ENCODE peak calls at places on chromosomes 6 and 20, in six cellular contexts. J is NCI-H748 treated with DMSO at 0.1 percent for 48 hours; F is naive thymus-derived CD8-positive, alpha-beta T cell; Z is naive thymus-derived CD4-positive, alpha-beta T cell; Q is T-helper 9 cell; H is activated CD8-positive, alpha-beta T cell treated with anti-CD3 and anti-CD28 coated beads, Interleukin-2, amount 10 ng/mL, durations not matched to agents 7 days and 5 days. I is an unnamed sample.

GRCh38 chr6:159595173-159595572 is 97.9 kb downstream of the SOD2 start:
- DNase-seq in J (no peak), F (no peak), Z (no peak), Q (no peak), H (no peak), I (no peak)

GRCh38 chr20:58102252-58102651 is 126.2 kb downstream of the ANKRD60 start:
- DNase-seq in J (no peak), F (no peak), Z (no peak), Q (no peak), H (no peak), I (no peak)

GRCh38 chr6:135274561-135275293 is 93.6 kb downstream of the MYB start:
- DNase-seq in J (no peak), F (no peak), Z (no peak), Q (no peak), H (no peak), I (no peak)

GRCh38 chr6:160781298-160781697 is 79.3 kb downstream of the PLG start:
- DNase-seq in J (no peak), F (no peak), Z (no peak), Q (no peak), H (no peak), I (no peak)

GRCh38 chr6:10719386-10720228 is 3.3 kb upstream of the TMEM14C start:
- DNase-seq in J (peak), F (peak), Z (no peak), Q (no peak), H (peak), I (peak)

GRCh38 chr6:7047966-7048365 is 59.8 kb upstream of the RREB1 start:
- DNase-seq in J (no peak), F (no peak), Z (no peak), Q (no peak), H (no peak), I (peak)

GRCh38 chr6:44833248-44833647 is 445.7 kb downstream of the CDC5L start:
- DNase-seq in J (no peak), F (no peak), Z (no peak), Q (no peak), H (no peak), I (no peak)

GRCh38 chr6:150925655-150925928 is 60.1 kb downstream of the MTHFD1L start:
- DNase-seq in J (no peak), F (no peak), Z (no peak), Q (no peak), H (no peak), I (no peak)

GRCh38 chr6:75557068-75557467 is 44.6 kb upstream of the SENP6 start:
- DNase-seq in J (no peak), F (no peak), Z (no peak), Q (no peak), H (no peak), I (no peak)

GRCh38 chr6:90584636-90585255 is 2.1 kb downstream of the MAP3K7 start:
- DNase-seq in J (no peak), F (no peak), Z (no peak), Q (no peak), H (no peak), I (no peak)

GRCh38 chr6:28643017-28643740 is 117.5 kb downstream of the GPX5 start:
- DNase-seq in J (no peak), F (no peak), Z (no peak), Q (no peak), H (peak), I (no peak)

GRCh38 chr20:53510704-53511103 is 82.9 kb downstream of the ZNF217 start:
- DNase-seq in J (no peak), F (no peak), Z (no peak), Q (no peak), H (no peak), I (no peak)

GRCh38 chr20:3590164-3590563 is 73.0 kb downstream of the GFRA4 start:
- DNase-seq in J (no peak), F (no peak), Z (no peak), Q (no peak), H (no peak), I (no peak)

GRCh38 chr6:149473080-149474052 is 11.4 kb downstream of the ZC3H12D start:
- DNase-seq in J (peak), F (no peak), Z (no peak), Q (no peak), H (no peak), I (no peak)

GRCh38 chr6:37106982-37107453 is 62.9 kb upstream of the PIM1 start:
- DNase-seq in J (no peak), F (no peak), Z (no peak), Q (no peak), H (no peak), I (no peak)

GRCh38 chr6:146090474-146090873 is 61.6 kb downstream of the GRM1 start:
- DNase-seq in J (no peak), F (no peak), Z (no peak), Q (no peak), H (no peak), I (no peak)

GRCh38 chr6:3293271-3294155 is 34.8 kb downstream of the PSMG4 start:
- DNase-seq in J (no peak), F (no peak), Z (no peak), Q (no peak), H (no peak), I (no peak)

GRCh38 chr6:148414836-148415235 is 72.2 kb downstream of the SASH1 start:
- DNase-seq in J (no peak), F (no peak), Z (no peak), Q (no peak), H (no peak), I (no peak)

GRCh38 chr20:44435630-44436335 is 39.9 kb upstream of the TTPAL start:
- DNase-seq in J (no peak), F (no peak), Z (no peak), Q (no peak), H (no peak), I (no peak)

GRCh38 chr6:337782-338464 is 45.6 kb downstream of the DUSP22 start:
- DNase-seq in J (no peak), F (peak), Z (peak), Q (no peak), H (peak), I (no peak)

GRCh38 chr6:155895641-155896040 is 440.0 kb upstream of the NOX3 start:
- DNase-seq in J (no peak), F (no peak), Z (no peak), Q (no peak), H (no peak), I (no peak)

GRCh38 chr20:13681248-13682125 is 42.8 kb upstream of the TASP1 start:
- DNase-seq in J (no peak), F (no peak), Z (no peak), Q (no peak), H (no peak), I (peak)

GRCh38 chr6:132133734-132134490 is 182.7 kb upstream of the CCN2 start:
- DNase-seq in J (no peak), F (no peak), Z (no peak), Q (no peak), H (no peak), I (no peak)

GRCh38 chr20:35116258-35116657 is 23.7 kb upstream of the TRPC4AP start:
- DNase-seq in J (no peak), F (no peak), Z (no peak), Q (no peak), H (no peak), I (no peak)

I was measured in DND-41.